ENCODE peak calls at places on chromosome 17, in six cellular contexts. K, R, C, P, W and F are unnamed samples.

GRCh38 chr17:81325057-81325973 is 30.2 kb upstream of the SLC38A10 start:
- DNase-seq in K (no peak), R (no peak), C (no peak), P (no peak), W (no peak), F (no peak)

GRCh38 chr17:57782051-57782490 is 37.0 kb upstream of the CCDC182 start:
- DNase-seq in K (no peak), R (no peak), C (no peak), P (no peak), W (no peak), F (peak)

GRCh38 chr17:77449908-77450741 is 309.4 kb downstream of the SEC14L1 start:
- DNase-seq in K (peak), R (peak), C (no peak), P (peak), W (peak), F (peak)

GRCh38 chr17:42321555-42321954 is 33.3 kb downstream of the STAT5A start:
- DNase-seq in K (no peak), R (no peak), C (no peak), P (no peak), W (no peak), F (no peak)

GRCh38 chr17:42287305-42288077 is 807 bp upstream of the STAT5A start:
- DNase-seq in K (no peak), R (no peak), C (no peak), P (peak), W (no peak), F (no peak)

GRCh38 chr17:15946611-15947120 is 1.7 kb downstream of the ADORA2B start:
- DNase-seq in K (no peak), R (no peak), C (no peak), P (peak), W (no peak), F (no peak)

GRCh38 chr17:35540589-35541404 is 3.3 kb upstream of the SLFN12L start:
- DNase-seq in K (no peak), R (no peak), C (no peak), P (peak), W (no peak), F (no peak)

GRCh38 chr17:57585341-57586098 is 159.6 kb downstream of the CCDC182 start:
- DNase-seq in K (no peak), R (no peak), C (no peak), P (no peak), W (no peak), F (no peak)

GRCh38 chr17:74574489-74575142 is 7.3 kb upstream of the CD300H start:
- DNase-seq in K (no peak), R (no peak), C (no peak), P (no peak), W (no peak), F (no peak)

GRCh38 chr17:530851-531250 is 178.2 kb upstream of the RPH3AL start:
- DNase-seq in K (no peak), R (no peak), C (no peak), P (no peak), W (no peak), F (no peak)

GRCh38 chr17:35748979-35749378 is 4.1 kb downstream of the GAS2L2 start:
- DNase-seq in K (no peak), R (no peak), C (no peak), P (no peak), W (no peak), F (no peak)

GRCh38 chr17:15392326-15392739 is 50.9 kb upstream of the TEKT3 start:
- DNase-seq in K (no peak), R (no peak), C (no peak), P (peak), W (no peak), F (no peak)

GRCh38 chr17:80409626-80410025 is 5.3 kb upstream of the ENDOV start:
- DNase-seq in K (no peak), R (no peak), C (no peak), P (no peak), W (no peak), F (no peak)

GRCh38 chr17:19703776-19704371 is 12.5 kb downstream of the SLC47A2 start:
- DNase-seq in K (no peak), R (no peak), C (no peak), P (no peak), W (peak), F (peak)

GRCh38 chr17:45224671-45225050 is 3.0 kb downstream of the FMNL1 start:
- DNase-seq in K (no peak), R (no peak), C (no peak), P (no peak), W (no peak), F (no peak)

GRCh38 chr17:43019418-43019817 is 2.8 kb downstream of the VAT1 start:
- DNase-seq in K (no peak), R (no peak), C (no peak), P (peak), W (peak), F (no peak)

GRCh38 chr17:77475012-77475976 is 334.5 kb downstream of the SEC14L1 start:
- DNase-seq in K (peak), R (no peak), C (no peak), P (peak), W (no peak), F (peak)

GRCh38 chr17:10316986-10317834 is 55.6 kb downstream of the MYH13 start:
- DNase-seq in K (peak), R (peak), C (no peak), P (peak), W (peak), F (peak)

GRCh38 chr17:18184143-18185007 is 747 bp downstream of the ALKBH5 start:
- DNase-seq in K (peak), R (no peak), C (no peak), P (peak), W (peak), F (peak)

GRCh38 chr17:74608511-74608910 is 15.0 kb downstream of the CD300E start:
- DNase-seq in K (no peak), R (no peak), C (no peak), P (no peak), W (no peak), F (no peak)

GRCh38 chr17:33038740-33039139 is 47.1 kb downstream of the SPACA3 start:
- DNase-seq in K (peak), R (peak), C (peak), P (peak), W (peak), F (peak)

GRCh38 chr17:35082073-35082657 is 18.7 kb upstream of the RFFL start:
- DNase-seq in K (no peak), R (no peak), C (no peak), P (peak), W (no peak), F (no peak)

GRCh38 chr17:4951486-4951885 is 567 bp downstream of the ENO3 start:
- DNase-seq in K (no peak), R (no peak), C (no peak), P (no peak), W (peak), F (no peak)

GRCh38 chr17:79114455-79115301 is 40.1 kb downstream of the ENGASE start:
- DNase-seq in K (peak), R (no peak), C (no peak), P (peak), W (peak), F (no peak)

GRCh38 chr17:79546386-79546785 is 64.5 kb downstream of the RBFOX3 start:
- DNase-seq in K (no peak), R (no peak), C (no peak), P (no peak), W (no peak), F (no peak)

GRCh38 chr17:15967706-15968399 is 22.9 kb downstream of the ADORA2B start:
- DNase-seq in K (no peak), R (no peak), C (no peak), P (no peak), W (no peak), F (no peak)

GRCh38 chr17:80780381-80781187 is 211.1 kb upstream of the CHMP6 start:
- DNase-seq in K (peak), R (no peak), C (no peak), P (no peak), W (no peak), F (no peak)

GRCh38 chr17:58530655-58531054 is 16.2 kb upstream of the MTMR4 start:
- DNase-seq in K (no peak), R (no peak), C (no peak), P (no peak), W (no peak), F (no peak)

GRCh38 chr17:18185391-18185790 is 1.8 kb downstream of the ALKBH5 start:
- DNase-seq in K (no peak), R (no peak), C (no peak), P (peak), W (peak), F (no peak)

GRCh38 chr17:17603178-17603894 is 11.8 kb upstream of the PEMT start:
- DNase-seq in K (no peak), R (no peak), C (no peak), P (no peak), W (no peak), F (peak)

GRCh38 chr17:10127819-10128375 is 70.5 kb downstream of the GAS7 start:
- DNase-seq in K (peak), R (no peak), C (peak), P (peak), W (no peak), F (no peak)

GRCh38 chr17:57892146-57892819 is 42.4 kb upstream of the MRPS23 start:
- DNase-seq in K (peak), R (peak), C (no peak), P (peak), W (peak), F (peak)

GRCh38 chr17:41619162-41619933 is 5.0 kb downstream of the KRT17 start:
- DNase-seq in K (no peak), R (no peak), C (no peak), P (no peak), W (no peak), F (peak)

GRCh38 chr17:27504188-27504995 is 48.1 kb downstream of the KSR1 start:
- DNase-seq in K (peak), R (no peak), C (no peak), P (no peak), W (no peak), F (peak)

GRCh38 chr17:71741836-71742235 is 379.0 kb upstream of the SOX9 start:
- DNase-seq in K (no peak), R (no peak), C (no peak), P (no peak), W (no peak), F (no peak)

GRCh38 chr17:61498042-61498441 is 45.8 kb downstream of the TBX4 start:
- DNase-seq in K (no peak), R (no peak), C (no peak), P (no peak), W (no peak), F (no peak)

GRCh38 chr17:78896834-78897638 is 6.0 kb downstream of the CEP295NL start:
- DNase-seq in K (no peak), R (no peak), C (no peak), P (no peak), W (no peak), F (no peak)

GRCh38 chr17:72760368-72760767 is 332.1 kb downstream of the SLC39A11 start:
- DNase-seq in K (no peak), R (no peak), C (no peak), P (no peak), W (no peak), F (no peak)

GRCh38 chr17:83053779-83054451 is 25.5 kb upstream of the METRNL start:
- DNase-seq in K (no peak), R (no peak), C (no peak), P (no peak), W (no peak), F (no peak)

DNA sequence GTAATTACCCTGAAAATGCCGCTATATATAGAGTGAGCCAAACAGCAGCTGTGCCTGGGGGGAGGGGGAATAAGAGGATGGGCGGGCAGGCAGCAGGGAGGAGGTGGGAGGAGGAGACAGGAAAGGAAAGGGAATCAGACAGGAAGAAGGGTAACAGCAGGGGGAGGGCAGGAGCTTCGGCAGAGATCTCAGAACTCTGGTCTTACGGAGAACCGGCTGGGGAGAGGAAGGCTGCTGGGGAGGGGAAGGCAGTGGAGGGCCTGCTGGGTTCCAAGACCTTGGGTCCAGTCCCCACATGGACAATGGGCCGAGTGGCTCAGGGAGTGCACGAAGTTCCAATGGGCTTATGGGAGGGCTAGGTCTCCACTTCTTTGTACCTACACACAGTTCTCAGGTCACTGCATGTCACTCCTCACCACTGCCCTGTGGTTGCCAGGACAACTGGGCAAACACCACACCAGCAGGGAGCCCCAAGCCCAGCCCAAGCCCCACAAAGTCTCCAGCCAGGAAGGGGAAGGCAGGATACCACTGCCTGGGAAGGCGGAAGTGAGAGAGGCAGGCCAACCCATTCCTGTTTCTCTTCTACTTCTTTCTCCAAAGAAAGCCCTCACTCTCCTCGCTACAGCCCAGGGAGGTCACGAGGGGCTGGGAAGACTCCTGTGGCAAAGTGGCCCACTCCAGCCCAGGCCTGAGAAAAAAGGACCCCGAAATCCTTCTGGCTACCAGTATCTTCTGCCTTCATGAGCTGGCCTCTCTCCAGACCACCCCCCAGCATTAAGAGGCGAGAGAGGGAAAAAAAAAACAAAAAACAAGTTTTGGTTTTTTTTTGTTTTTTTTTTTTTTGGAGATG is 25.3 kb downstream of the G6PC3 start:
- DNase-seq in K (peak), R (peak), C (peak), P (peak), W (peak), F (peak)
- TF ChIP-seq CTCF in K (no peak), R (no peak), C (no peak), P (peak), W (peak), F (no peak)

GRCh38 chr17:1865252-1866037 is 35.6 kb downstream of the RPA1 start:
- DNase-seq in K (peak), R (no peak), C (no peak), P (peak), W (peak), F (peak)

GRCh38 chr17:1861391-1862010 is 31.7 kb downstream of the RPA1 start:
- DNase-seq in K (no peak), R (no peak), C (no peak), P (no peak), W (no peak), F (no peak)

DNA sequence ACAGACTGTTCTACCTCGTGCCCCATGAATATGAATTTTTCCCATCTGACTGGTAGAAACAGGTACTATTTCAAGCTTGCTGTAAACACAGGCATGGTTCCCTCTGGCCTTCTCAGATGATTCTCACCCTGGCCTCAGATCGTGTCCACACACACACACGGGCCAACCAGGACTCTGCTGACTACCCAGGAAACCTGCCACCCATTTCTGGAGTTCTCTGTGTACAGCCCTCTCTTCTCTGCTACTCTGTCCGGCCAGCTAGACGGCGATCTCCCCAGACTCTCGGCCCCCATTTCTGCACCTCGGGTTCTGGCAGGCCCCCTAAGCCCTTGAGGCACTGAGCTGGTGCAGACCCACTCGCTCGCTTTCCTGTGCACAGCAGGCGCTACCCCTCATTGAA is 31.2 kb downstream of the RPA1 start:
- DNase-seq in K (no peak), R (no peak), C (no peak), P (no peak), W (no peak), F (no peak)
- TF ChIP-seq CTCF in K (no peak), R (no peak), C (no peak), P (no peak), W (no peak), F (no peak)

GRCh38 chr17:64232466-64233262 is 30.4 kb downstream of the TEX2 start:
- DNase-seq in K (no peak), R (no peak), C (no peak), P (no peak), W (no peak), F (no peak)

GRCh38 chr17:64240261-64240740 is 22.8 kb downstream of the TEX2 start:
- DNase-seq in K (peak), R (no peak), C (no peak), P (no peak), W (peak), F (no peak)

GRCh38 chr17:64234961-64235360 is 28.1 kb downstream of the TEX2 start:
- DNase-seq in K (no peak), R (no peak), C (no peak), P (no peak), W (no peak), F (no peak)

GRCh38 chr17:64240741-64241347 is 22.2 kb downstream of the TEX2 start:
- DNase-seq in K (peak), R (no peak), C (no peak), P (peak), W (no peak), F (no peak)

GRCh38 chr17:64236827-64237403 is 26.1 kb downstream of the TEX2 start:
- DNase-seq in K (no peak), R (no peak), C (no peak), P (no peak), W (no peak), F (no peak)
- TF ChIP-seq CTCF in K (peak), R (peak), C (peak), P (peak), W (peak), F (peak)

GRCh38 chr17:64732336-64733006 is 70.4 kb upstream of the SMURF2 start:
- DNase-seq in K (no peak), R (no peak), C (no peak), P (peak), W (no peak), F (no peak)
- TF ChIP-seq CTCF in K (no peak), R (no peak), C (no peak), P (no peak), W (no peak), F (no peak)

GRCh38 chr17:44203731-44204452 is 4.2 kb upstream of the ATXN7L3 start:
- DNase-seq in K (peak), R (peak), C (no peak), P (peak), W (peak), F (peak)

GRCh38 chr17:44204453-44204882 is 4.8 kb upstream of the ATXN7L3 start:
- DNase-seq in K (no peak), R (no peak), C (no peak), P (peak), W (no peak), F (no peak)

GRCh38 chr17:44206825-44207155 is 7.1 kb upstream of the ATXN7L3 start:
- DNase-seq in K (no peak), R (no peak), C (no peak), P (no peak), W (no peak), F (no peak)

GRCh38 chr17:44207319-44207718 is 7.6 kb upstream of the ATXN7L3 start:
- DNase-seq in K (no peak), R (no peak), C (no peak), P (no peak), W (no peak), F (no peak)

GRCh38 chr17:44205962-44206824 is 6.5 kb upstream of the ATXN7L3 start:
- DNase-seq in K (no peak), R (no peak), C (no peak), P (no peak), W (no peak), F (no peak)
- TF ChIP-seq CTCF in K (peak), R (peak), C (no peak), P (peak), W (no peak), F (no peak)

GRCh38 chr17:3801043-3801746 is at the start of gene ITGAE:
- DNase-seq in K (no peak), R (no peak), C (no peak), P (no peak), W (no peak), F (no peak)
- TF ChIP-seq CTCF in K (no peak), R (no peak), C (no peak), P (no peak), W (no peak), F (no peak)

GRCh38 chr17:7717756-7718350 is 309 bp downstream of the DNAH2 start:
- DNase-seq in K (no peak), R (no peak), C (no peak), P (no peak), W (peak), F (no peak)

GRCh38 chr17:7716299-7716886 is 1.2 kb upstream of the DNAH2 start:
- DNase-seq in K (peak), R (no peak), C (no peak), P (no peak), W (no peak), F (no peak)

GRCh38 chr17:7719661-7720060 is 2.1 kb downstream of the DNAH2 start:
- DNase-seq in K (no peak), R (no peak), C (no peak), P (no peak), W (no peak), F (no peak)

GRCh38 chr17:7714721-7715594 is 2.6 kb upstream of the DNAH2 start:
- DNase-seq in K (no peak), R (no peak), C (no peak), P (no peak), W (no peak), F (no peak)

DNA sequence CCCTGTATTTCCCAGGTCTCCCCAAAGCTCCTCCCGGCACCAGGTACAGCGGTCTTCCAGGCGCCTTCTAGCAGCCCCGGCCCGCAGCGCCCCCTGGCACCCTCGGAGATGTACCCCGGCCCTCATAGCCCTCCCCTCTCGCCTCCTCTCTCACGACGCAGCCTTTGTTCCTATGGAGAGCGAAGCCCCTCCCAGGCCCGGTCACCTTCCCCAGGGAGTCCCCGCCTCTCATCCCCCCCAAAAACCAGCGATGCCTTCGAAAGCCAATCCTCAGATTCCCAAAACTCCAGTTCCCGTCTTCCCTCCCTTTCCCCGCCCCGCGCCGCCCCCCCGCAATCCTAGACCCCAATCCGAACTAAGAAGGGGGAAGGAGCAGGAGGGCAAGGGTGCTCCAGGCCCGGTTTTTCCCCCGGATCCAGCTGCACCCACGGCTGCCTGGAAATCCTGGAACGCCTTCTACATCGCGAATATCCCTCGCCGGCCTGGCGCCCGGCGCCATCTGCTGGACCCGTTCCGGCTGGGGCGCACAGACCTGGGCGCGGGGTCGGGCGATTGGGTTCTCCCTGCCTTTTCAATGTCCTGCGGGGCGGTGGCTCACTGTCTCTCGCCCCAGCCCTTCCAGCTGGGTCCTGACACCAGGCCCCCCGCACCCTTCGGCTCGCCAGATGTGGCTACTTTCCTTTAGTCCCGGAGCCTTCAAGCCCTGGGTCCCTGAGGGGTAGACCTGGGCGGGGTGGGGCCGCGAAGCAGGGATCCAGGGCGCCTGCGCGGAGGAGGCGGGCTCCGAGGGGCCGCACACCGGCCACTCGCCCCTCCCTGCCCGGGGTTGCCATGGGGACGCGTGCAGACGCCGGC is at the start of gene DNAH2:
- DNase-seq in K (peak), R (peak), C (peak), P (peak), W (peak), F (peak)
- TF ChIP-seq CTCF in K (peak), R (peak), C (peak), P (peak), W (peak), F (no peak)